ENCODE peak calls at places on chromosomes 7 and 10, in five cellular contexts. One of them, this sample, is unnamed.

GRCh38 chr7:131657881-131658280 is 101.5 kb upstream of the PODXL start:
- DNase-seq in CD8-positive, alpha-beta memory T cell: no peak
- DNase-seq in heart left ventricle: no peak
- DNase-seq in RWPE1: no peak
- DNase-seq in RWPE2: no peak
- DNase-seq in this sample: no peak

GRCh38 chr7:30468791-30469190 is 9.8 kb downstream of the NOD1 start:
- DNase-seq in CD8-positive, alpha-beta memory T cell: no peak
- DNase-seq in heart left ventricle: no peak
- DNase-seq in RWPE1: no peak
- DNase-seq in RWPE2: no peak
- DNase-seq in this sample: no peak

GRCh38 chr10:112173201-112173600 is 10.4 kb downstream of the GPAM start:
- DNase-seq in CD8-positive, alpha-beta memory T cell: no peak
- DNase-seq in heart left ventricle: no peak
- DNase-seq in RWPE1: no peak
- DNase-seq in RWPE2: no peak
- DNase-seq in this sample: no peak

GRCh38 chr10:86177483-86178155 is 189.0 kb downstream of the GRID1 start:
- DNase-seq in CD8-positive, alpha-beta memory T cell: no peak
- DNase-seq in heart left ventricle: no peak
- DNase-seq in RWPE1: no peak
- DNase-seq in RWPE2: no peak
- DNase-seq in this sample: no peak

GRCh38 chr7:74625446-74625845 is 32.1 kb upstream of the GTF2I start:
- DNase-seq in CD8-positive, alpha-beta memory T cell: no peak
- DNase-seq in heart left ventricle: no peak
- DNase-seq in RWPE1: no peak
- DNase-seq in RWPE2: no peak
- DNase-seq in this sample: no peak

GRCh38 chr7:157014635-157015555 is 4.4 kb upstream of the MNX1 start:
- DNase-seq in CD8-positive, alpha-beta memory T cell: no peak
- DNase-seq in heart left ventricle: no peak
- DNase-seq in RWPE1: no peak
- DNase-seq in RWPE2: no peak
- DNase-seq in this sample: no peak

GRCh38 chr7:104794154-104794553 is 219.9 kb upstream of the KMT2E start:
- DNase-seq in CD8-positive, alpha-beta memory T cell: no peak
- DNase-seq in heart left ventricle: no peak
- DNase-seq in RWPE1: no peak
- DNase-seq in RWPE2: no peak
- DNase-seq in this sample: no peak

GRCh38 chr10:30736685-30737232 is 107.2 kb upstream of the LYZL2 start:
- DNase-seq in CD8-positive, alpha-beta memory T cell: no peak
- DNase-seq in heart left ventricle: no peak
- DNase-seq in RWPE1: peak
- DNase-seq in RWPE2: no peak
- DNase-seq in this sample: peak

GRCh38 chr7:29005829-29006228 is 47.7 kb upstream of the TRIL start:
- DNase-seq in CD8-positive, alpha-beta memory T cell: no peak
- DNase-seq in heart left ventricle: no peak
- DNase-seq in RWPE1: no peak
- DNase-seq in RWPE2: no peak
- DNase-seq in this sample: no peak

GRCh38 chr10:14801693-14802092 is 27.0 kb upstream of the FAM107B start:
- DNase-seq in CD8-positive, alpha-beta memory T cell: no peak
- DNase-seq in heart left ventricle: no peak
- DNase-seq in RWPE1: no peak
- DNase-seq in RWPE2: no peak
- DNase-seq in this sample: no peak

GRCh38 chr7:131355917-131356777 is 28.5 kb downstream of the MKLN1 start:
- DNase-seq in CD8-positive, alpha-beta memory T cell: no peak
- DNase-seq in heart left ventricle: no peak
- DNase-seq in RWPE1: no peak
- DNase-seq in RWPE2: no peak
- DNase-seq in this sample: no peak

GRCh38 chr7:135178364-135178763 is 7.9 kb upstream of the CYREN start:
- DNase-seq in CD8-positive, alpha-beta memory T cell: no peak
- DNase-seq in heart left ventricle: no peak
- DNase-seq in RWPE1: no peak
- DNase-seq in RWPE2: no peak
- DNase-seq in this sample: no peak

GRCh38 chr10:15384154-15384553 is 13.1 kb upstream of the FAM171A1 start:
- DNase-seq in CD8-positive, alpha-beta memory T cell: no peak
- DNase-seq in heart left ventricle: no peak
- DNase-seq in RWPE1: peak
- DNase-seq in RWPE2: no peak
- DNase-seq in this sample: no peak

GRCh38 chr7:2539031-2540028 is 16.0 kb downstream of the BRAT1 start:
- DNase-seq in CD8-positive, alpha-beta memory T cell: no peak
- DNase-seq in heart left ventricle: peak
- DNase-seq in RWPE1: no peak
- DNase-seq in RWPE2: no peak
- DNase-seq in this sample: no peak

GRCh38 chr7:155997431-155998327 is 185.4 kb upstream of the SHH start:
- DNase-seq in CD8-positive, alpha-beta memory T cell: no peak
- DNase-seq in heart left ventricle: no peak
- DNase-seq in RWPE1: no peak
- DNase-seq in RWPE2: no peak
- DNase-seq in this sample: peak

GRCh38 chr7:158563911-158564647 is 23.5 kb downstream of the PTPRN2 start:
- DNase-seq in CD8-positive, alpha-beta memory T cell: no peak
- DNase-seq in heart left ventricle: no peak
- DNase-seq in RWPE1: no peak
- DNase-seq in RWPE2: no peak
- DNase-seq in this sample: no peak

GRCh38 chr7:158569858-158570239 is 17.8 kb downstream of the PTPRN2 start:
- DNase-seq in CD8-positive, alpha-beta memory T cell: no peak
- DNase-seq in heart left ventricle: no peak
- DNase-seq in RWPE1: no peak
- DNase-seq in RWPE2: no peak
- DNase-seq in this sample: no peak

GRCh38 chr7:158564648-158565005 is 23.0 kb downstream of the PTPRN2 start:
- DNase-seq in CD8-positive, alpha-beta memory T cell: no peak
- DNase-seq in heart left ventricle: no peak
- DNase-seq in RWPE1: no peak
- DNase-seq in RWPE2: no peak
- DNase-seq in this sample: no peak

GRCh38 chr7:158568974-158569857 is 18.4 kb downstream of the PTPRN2 start:
- DNase-seq in CD8-positive, alpha-beta memory T cell: no peak
- DNase-seq in heart left ventricle: no peak
- DNase-seq in RWPE1: no peak
- DNase-seq in RWPE2: no peak
- DNase-seq in this sample: no peak

GRCh38 chr7:158567153-158567603 is 20.4 kb downstream of the PTPRN2 start:
- DNase-seq in CD8-positive, alpha-beta memory T cell: no peak
- DNase-seq in heart left ventricle: no peak
- DNase-seq in RWPE1: no peak
- DNase-seq in RWPE2: no peak
- DNase-seq in this sample: no peak
- H3K27ac ChIP-seq in CD8-positive, alpha-beta memory T cell: no peak
- H3K27ac ChIP-seq in heart left ventricle: no peak
- H3K27ac ChIP-seq in RWPE1: no peak
- H3K27ac ChIP-seq in RWPE2: no peak
- H3K27ac ChIP-seq in this sample: no peak

GRCh38 chr10:95281206-95281605 is 9.6 kb downstream of the PDLIM1 start:
- DNase-seq in CD8-positive, alpha-beta memory T cell: no peak
- DNase-seq in heart left ventricle: no peak
- DNase-seq in RWPE1: no peak
- DNase-seq in RWPE2: no peak
- DNase-seq in this sample: no peak

GRCh38 chr10:95279042-95279820 is 11.6 kb downstream of the PDLIM1 start:
- DNase-seq in CD8-positive, alpha-beta memory T cell: no peak
- DNase-seq in heart left ventricle: no peak
- DNase-seq in RWPE1: no peak
- DNase-seq in RWPE2: no peak
- DNase-seq in this sample: no peak

GRCh38 chr10:95280637-95281036 is 10.2 kb downstream of the PDLIM1 start:
- DNase-seq in CD8-positive, alpha-beta memory T cell: no peak
- DNase-seq in heart left ventricle: no peak
- DNase-seq in RWPE1: no peak
- DNase-seq in RWPE2: no peak
- DNase-seq in this sample: no peak

GRCh38 chr10:95284807-95285206 is 6.0 kb downstream of the PDLIM1 start:
- DNase-seq in CD8-positive, alpha-beta memory T cell: no peak
- DNase-seq in heart left ventricle: no peak
- DNase-seq in RWPE1: no peak
- DNase-seq in RWPE2: no peak
- DNase-seq in this sample: no peak

GRCh38 chr10:95282115-95282514 is 8.7 kb downstream of the PDLIM1 start:
- DNase-seq in CD8-positive, alpha-beta memory T cell: no peak
- DNase-seq in heart left ventricle: no peak
- DNase-seq in RWPE1: no peak
- DNase-seq in RWPE2: no peak
- DNase-seq in this sample: no peak
- H3K27ac ChIP-seq in CD8-positive, alpha-beta memory T cell: no peak
- H3K27ac ChIP-seq in heart left ventricle: no peak
- H3K27ac ChIP-seq in RWPE1: peak
- H3K27ac ChIP-seq in RWPE2: peak
- H3K27ac ChIP-seq in this sample: no peak

GRCh38 chr10:60572511-60573194 is 183.0 kb upstream of the ANK3 start:
- DNase-seq in CD8-positive, alpha-beta memory T cell: no peak
- DNase-seq in heart left ventricle: no peak
- DNase-seq in RWPE1: peak
- DNase-seq in RWPE2: no peak
- DNase-seq in this sample: no peak
- H3K27ac ChIP-seq in CD8-positive, alpha-beta memory T cell: no peak
- H3K27ac ChIP-seq in heart left ventricle: peak
- H3K27ac ChIP-seq in RWPE1: no peak
- H3K27ac ChIP-seq in RWPE2: no peak
- H3K27ac ChIP-seq in this sample: peak

GRCh38 chr10:4132216-4132556 is 347.2 kb upstream of the KLF6 start:
- DNase-seq in CD8-positive, alpha-beta memory T cell: no peak
- DNase-seq in heart left ventricle: no peak
- DNase-seq in RWPE1: no peak
- DNase-seq in RWPE2: no peak
- DNase-seq in this sample: no peak
- H3K27ac ChIP-seq in CD8-positive, alpha-beta memory T cell: no peak
- H3K27ac ChIP-seq in heart left ventricle: peak
- H3K27ac ChIP-seq in RWPE1: peak
- H3K27ac ChIP-seq in RWPE2: peak
- H3K27ac ChIP-seq in this sample: no peak

DNA sequence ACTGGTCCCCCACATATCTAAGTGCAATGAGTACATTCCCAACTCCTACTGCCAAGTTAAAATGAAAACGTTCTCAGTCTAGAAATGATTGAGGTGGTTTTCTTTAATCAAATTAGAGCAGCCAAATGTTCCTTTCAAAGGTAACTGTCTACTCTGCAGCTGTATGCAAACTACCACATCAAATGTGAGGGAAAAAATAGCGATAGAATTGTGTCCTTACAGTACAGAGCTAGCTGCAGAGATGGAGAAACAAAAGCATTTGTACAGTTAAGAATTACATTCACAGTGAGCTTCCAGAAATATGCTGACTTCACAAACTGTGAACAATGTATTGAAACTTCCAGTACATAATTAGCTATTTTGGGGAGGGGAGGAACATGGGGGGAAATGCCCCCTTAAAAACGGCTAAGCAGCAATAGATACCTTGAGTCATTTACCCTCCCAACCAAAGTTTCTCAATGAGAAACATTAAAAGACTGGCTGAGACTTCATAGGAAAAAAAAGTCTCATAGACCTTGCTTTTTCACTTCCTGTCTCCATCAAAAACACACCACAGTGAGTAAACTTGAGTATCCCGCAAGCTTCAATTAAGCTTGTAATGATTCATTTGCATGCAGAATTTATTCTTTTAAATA is 22.9 kb downstream of the CDK6 start:
- DNase-seq in CD8-positive, alpha-beta memory T cell: no peak
- DNase-seq in heart left ventricle: no peak
- DNase-seq in RWPE1: no peak
- DNase-seq in RWPE2: no peak
- DNase-seq in this sample: no peak
- H3K27ac ChIP-seq in CD8-positive, alpha-beta memory T cell: no peak
- H3K27ac ChIP-seq in heart left ventricle: no peak
- H3K27ac ChIP-seq in RWPE1: no peak
- H3K27ac ChIP-seq in RWPE2: peak
- H3K27ac ChIP-seq in this sample: no peak

DNA sequence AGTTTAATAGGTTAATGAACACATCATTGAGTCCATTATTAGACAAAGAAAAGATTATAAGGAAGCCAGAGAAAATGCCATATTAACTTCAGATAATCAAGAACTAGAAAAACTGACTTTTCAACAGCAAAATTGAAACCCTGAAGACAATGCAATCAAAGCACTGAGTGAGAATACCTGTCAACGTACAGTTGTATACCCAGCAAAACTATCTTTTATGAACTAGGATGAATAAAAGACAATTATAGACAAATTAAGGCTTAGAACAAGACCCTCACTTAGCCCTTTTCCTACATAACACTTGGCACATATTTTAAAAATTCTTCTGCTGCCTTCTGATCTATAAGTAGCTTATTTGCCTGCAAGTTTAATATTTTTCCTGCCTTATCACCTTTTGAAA is 19.0 kb upstream of the DGKI start:
- DNase-seq in CD8-positive, alpha-beta memory T cell: no peak
- DNase-seq in heart left ventricle: no peak
- DNase-seq in RWPE1: no peak
- DNase-seq in RWPE2: no peak
- DNase-seq in this sample: no peak
- H3K27ac ChIP-seq in CD8-positive, alpha-beta memory T cell: no peak
- H3K27ac ChIP-seq in heart left ventricle: no peak
- H3K27ac ChIP-seq in RWPE1: no peak
- H3K27ac ChIP-seq in RWPE2: no peak
- H3K27ac ChIP-seq in this sample: no peak

DNA sequence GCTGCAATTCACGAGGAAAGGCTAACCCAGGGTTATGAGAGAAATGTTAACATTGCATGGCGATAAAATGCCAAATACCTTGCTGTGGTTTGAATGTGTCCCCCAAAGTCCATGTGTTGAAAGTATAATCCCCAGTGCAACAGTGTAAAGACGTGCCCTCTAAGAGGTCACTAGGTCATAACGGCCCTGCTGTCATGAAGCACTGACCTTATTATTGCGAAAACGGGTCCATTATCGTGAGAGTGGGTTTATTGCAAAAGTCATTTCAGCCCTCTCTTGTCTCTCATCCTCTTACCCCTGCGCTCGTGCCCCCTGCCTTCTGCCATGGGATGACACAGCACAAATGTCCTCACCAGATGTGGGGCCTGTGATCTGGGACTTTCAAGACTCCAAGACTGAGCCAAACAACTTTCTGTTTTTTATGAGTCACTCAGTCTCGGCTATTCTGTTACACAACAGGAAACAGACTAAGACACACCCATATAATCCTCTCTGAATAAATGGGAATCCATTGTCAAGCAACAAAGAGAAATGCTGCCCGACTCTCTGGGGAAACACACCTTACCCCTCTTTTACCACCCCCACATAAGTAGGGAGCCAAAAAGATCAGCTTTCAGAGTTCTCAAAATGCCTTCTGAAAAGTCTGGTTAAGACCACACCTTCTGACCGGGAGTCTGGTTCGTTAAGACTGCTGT is 73.1 kb upstream of the UCN3 start:
- DNase-seq in CD8-positive, alpha-beta memory T cell: no peak
- DNase-seq in heart left ventricle: peak
- DNase-seq in RWPE1: peak
- DNase-seq in RWPE2: no peak
- DNase-seq in this sample: no peak
- H3K27ac ChIP-seq in CD8-positive, alpha-beta memory T cell: peak
- H3K27ac ChIP-seq in heart left ventricle: peak
- H3K27ac ChIP-seq in RWPE1: peak
- H3K27ac ChIP-seq in RWPE2: peak
- H3K27ac ChIP-seq in this sample: no peak

This sample was measured in dorsolateral prefrontal cortex.